ENCODE peak calls at places on chromosomes 2 and 18, in seven cellular contexts. Y is fibroblast of mammary gland, P is mammary epithelial cell, F is PC-9, L is brain microvascular endothelial cell, T is hepatocyte, Q is astrocyte. C is an unnamed sample.

GRCh38 chr18:5979971-5980457 is 84.7 kb upstream of the TMEM200C start:
- DNase-seq in Y (no peak), P (no peak), F (no peak), L (no peak), T (no peak), Q (no peak), C (no peak)

GRCh38 chr2:10352361-10352760 is 49.7 kb downstream of the HPCAL1 start:
- DNase-seq in Y (no peak), P (no peak), F (no peak), L (no peak), T (no peak), Q (no peak), C (no peak)

GRCh38 chr18:37309059-37309458 is 256.5 kb downstream of the CELF4 start:
- DNase-seq in Y (no peak), P (peak; percentile 18), F (no peak), L (no peak), T (no peak), Q (no peak), C (no peak)

GRCh38 chr2:230925879-230926765 is 1.1 kb upstream of the GPR55 start:
- DNase-seq in Y (no peak), P (peak; percentile 70), F (no peak), L (no peak), T (no peak), Q (no peak), C (no peak)

GRCh38 chr2:173571887-173572680 is 217.4 kb downstream of the CDCA7 start:
- DNase-seq in Y (no peak), P (no peak), F (peak; percentile 52), L (no peak), T (no peak), Q (no peak), C (no peak)

GRCh38 chr18:13003466-13003896 is 12.3 kb downstream of the CEP192 start:
- DNase-seq in Y (peak; percentile 88), P (peak; percentile 48), F (no peak), L (peak; percentile 68), T (peak; percentile 82), Q (peak; percentile 62), C (peak; percentile 89)

GRCh38 chr2:235041918-235042575 is 90.2 kb downstream of the SH3BP4 start:
- DNase-seq in Y (no peak), P (no peak), F (no peak), L (no peak), T (no peak), Q (no peak), C (no peak)

GRCh38 chr2:132632000-132632649 is 37.9 kb downstream of the LYPD1 start:
- DNase-seq in Y (peak; percentile 10), P (no peak), F (no peak), L (no peak), T (peak; percentile 62), Q (peak; percentile 43), C (no peak)

GRCh38 chr18:26434887-26435286 is 113.5 kb downstream of the KCTD1 start:
- DNase-seq in Y (no peak), P (no peak), F (no peak), L (no peak), T (no peak), Q (no peak), C (no peak)

GRCh38 chr18:10041180-10041579 is 127.4 kb downstream of the VAPA start:
- DNase-seq in Y (peak; percentile 83), P (no peak), F (no peak), L (peak; percentile 43), T (peak; percentile 70), Q (no peak), C (no peak)

GRCh38 chr2:134988994-134989605 is 58.1 kb downstream of the MAP3K19 start:
- DNase-seq in Y (peak; percentile 47), P (peak; percentile 5), F (no peak), L (no peak), T (peak; percentile 39), Q (peak; percentile 10), C (peak; percentile 2)

GRCh38 chr2:110726285-110726684 is 6.1 kb upstream of the ACOXL start:
- DNase-seq in Y (no peak), P (no peak), F (no peak), L (no peak), T (no peak), Q (no peak), C (no peak)

GRCh38 chr2:232886632-232887031 is 16.6 kb downstream of the SNORC start:
- DNase-seq in Y (no peak), P (no peak), F (no peak), L (no peak), T (no peak), Q (no peak), C (no peak)

GRCh38 chr18:44452346-44452745 is 228.3 kb upstream of the SETBP1 start:
- DNase-seq in Y (peak; percentile 45), P (no peak), F (no peak), L (no peak), T (no peak), Q (peak; percentile 47), C (no peak)

GRCh38 chr2:11054783-11055751 is 100.2 kb upstream of the SLC66A3 start:
- DNase-seq in Y (no peak), P (no peak), F (no peak), L (no peak), T (no peak), Q (no peak), C (no peak)

GRCh38 chr18:51668101-51668500 is 470.6 kb upstream of the MEX3C start:
- DNase-seq in Y (peak; percentile 43), P (peak; percentile 39), F (peak; percentile 40), L (peak; percentile 41), T (peak; percentile 83), Q (peak; percentile 4), C (peak; percentile 1)

GRCh38 chr18:25454728-25455127 is 102.8 kb upstream of the ZNF521 start:
- DNase-seq in Y (no peak), P (no peak), F (no peak), L (no peak), T (no peak), Q (no peak), C (no peak)

GRCh38 chr2:189441709-189442074 is 418 bp downstream of the WDR75 start:
- DNase-seq in Y (no peak), P (no peak), F (no peak), L (no peak), T (no peak), Q (no peak), C (no peak)

GRCh38 chr2:27689424-27689823 is 25.7 kb downstream of the SLC4A1AP start:
- DNase-seq in Y (no peak), P (peak; percentile 75), F (peak; percentile 78), L (no peak), T (no peak), Q (no peak), C (no peak)

DNA sequence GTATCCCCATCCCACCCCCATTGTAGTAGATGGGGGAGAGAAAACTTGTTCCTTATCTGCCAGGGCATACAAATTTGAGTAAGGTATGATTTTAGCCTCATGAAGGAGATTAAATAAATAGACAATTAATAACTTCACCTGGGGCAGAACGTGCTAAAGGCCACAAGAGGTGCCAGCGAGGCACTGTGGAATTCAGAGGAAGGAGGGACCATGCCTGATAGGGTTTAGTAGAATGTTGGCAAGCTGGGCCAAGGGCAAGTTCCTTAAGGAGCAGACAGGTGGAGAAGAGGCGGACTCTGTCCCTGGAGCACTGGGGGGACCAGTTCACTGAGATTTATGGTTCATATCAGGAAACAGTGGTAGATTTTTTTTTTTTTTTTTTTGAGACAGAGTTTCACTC is 22.5 kb downstream of the STAMBP start:
- DNase-seq in Y (no peak), P (no peak), F (no peak), L (no peak), T (no peak), Q (no peak), C (no peak)
- TF ChIP-seq CTCF in Y (peak; percentile 25), P (peak; percentile 52), F (peak; percentile 66), L (peak; percentile 56), T (peak; percentile 13), Q (peak; percentile 18), C (peak; percentile 28)

DNA sequence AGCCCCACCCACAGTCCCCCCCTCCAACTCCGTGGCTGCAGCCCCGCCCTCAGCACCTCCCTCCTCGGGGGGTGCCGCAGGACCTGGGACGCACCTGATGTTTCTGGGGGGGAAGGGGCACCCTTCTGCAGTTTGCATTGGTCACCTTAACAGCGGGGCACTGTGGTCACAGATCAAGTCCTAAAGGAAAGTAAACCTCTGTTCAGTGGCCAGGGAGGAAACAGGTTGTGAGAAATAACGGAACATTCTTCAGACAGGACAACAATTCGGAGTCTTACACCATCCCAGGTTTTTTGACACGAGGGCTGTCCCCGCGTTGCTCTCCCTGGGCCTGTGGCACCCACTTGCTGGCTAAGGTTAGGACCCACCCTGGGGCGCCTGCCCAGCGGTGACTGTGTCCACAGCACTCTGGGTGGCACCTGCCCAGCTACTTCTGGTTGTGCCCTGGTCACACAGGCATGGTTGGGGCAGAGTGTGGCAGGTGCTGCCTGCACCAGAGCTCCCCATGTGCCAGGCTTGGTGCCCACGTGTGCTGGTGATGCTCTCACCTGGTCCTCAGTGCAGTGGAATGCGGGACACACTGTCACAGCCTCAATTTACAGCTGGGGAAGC is 93.5 kb upstream of the OTOS start:
- DNase-seq in Y (no peak), P (no peak), F (no peak), L (no peak), T (no peak), Q (no peak), C (no peak)
- H3K4me3 ChIP-seq in Y (no peak overlapping the region), P (no peak overlapping the region), F (peak overlapping the region; percentile 11), L (no peak overlapping the region), T (no peak overlapping the region), Q (no peak overlapping the region), C (no peak overlapping the region)

DNA sequence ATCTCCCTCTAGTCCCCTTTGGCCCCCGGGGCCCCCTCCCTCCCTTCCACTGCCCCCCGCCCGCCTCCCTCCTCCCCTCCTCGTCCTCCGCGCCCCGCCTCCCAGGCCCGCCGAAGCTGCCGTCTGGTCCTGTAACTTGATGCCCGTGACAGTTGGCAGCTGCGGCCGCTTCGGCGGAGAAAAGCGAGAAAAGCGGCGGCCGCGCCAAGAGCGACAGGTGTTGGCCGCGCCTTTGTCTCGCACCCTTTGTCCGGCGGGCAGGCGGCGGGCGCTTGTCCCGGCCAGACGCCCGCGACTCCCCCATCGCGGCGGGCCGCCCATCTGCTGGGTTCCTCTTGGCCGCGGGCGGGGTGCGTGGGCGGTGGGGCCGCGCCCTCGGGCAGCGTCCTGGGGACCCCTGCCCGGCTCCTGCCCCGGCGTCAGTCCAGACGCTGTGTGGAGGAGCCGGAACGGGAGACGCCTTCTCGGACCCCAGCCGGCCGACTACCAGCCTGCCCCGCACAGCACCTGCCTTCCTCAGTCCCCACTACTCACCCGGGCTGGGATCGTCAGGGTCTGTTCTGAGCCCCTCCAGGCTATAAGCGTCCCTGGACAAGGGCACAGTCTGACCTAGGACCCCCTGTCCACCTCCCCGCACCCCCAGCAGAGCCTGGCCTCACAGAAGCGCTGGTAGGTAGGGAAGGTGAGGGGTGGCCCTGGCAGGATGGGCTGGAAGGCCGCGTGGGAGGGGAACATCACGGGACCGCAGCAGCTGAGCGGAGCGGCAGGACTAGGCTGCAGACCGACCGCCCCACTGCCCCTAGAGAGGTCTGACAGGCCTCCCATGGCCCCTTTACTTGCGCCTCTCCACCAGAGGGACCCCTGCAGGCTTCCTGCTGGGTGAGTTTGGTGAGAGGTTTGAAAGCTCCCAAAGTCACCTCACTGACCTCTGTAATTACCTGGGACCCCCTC is 1.2 kb upstream of the HES6 start:
- DNase-seq in Y (peak; percentile 12), P (no peak), F (peak; percentile 61), L (no peak), T (peak; percentile 84), Q (peak; percentile 18), C (no peak)
- TF ChIP-seq CTCF in Y (no peak), P (no peak), F (no peak), L (peak; percentile 3), T (no peak), Q (no peak), C (no peak)

DNA sequence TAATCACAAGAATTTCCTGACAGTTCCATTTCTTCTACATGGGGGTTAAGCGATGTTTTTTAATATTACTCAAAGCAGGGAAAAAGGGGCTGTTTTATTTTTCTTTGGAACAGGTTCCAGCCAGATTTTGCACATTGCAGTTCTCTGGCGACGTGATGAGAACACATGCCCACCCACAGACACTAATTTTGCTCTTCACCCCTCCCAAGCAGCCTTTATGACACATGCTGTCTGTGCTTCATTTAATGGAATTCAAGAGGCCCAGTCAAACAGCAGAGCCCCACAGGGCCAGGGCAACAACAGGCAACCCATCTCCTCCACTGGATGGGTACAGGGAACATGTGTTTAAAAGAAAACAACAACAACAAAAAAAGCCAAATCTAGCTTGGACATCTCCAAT is 70.8 kb downstream of the SPRED2 start:
- DNase-seq in Y (peak; percentile 65), P (no peak), F (no peak), L (peak; percentile 59), T (no peak), Q (peak; percentile 58), C (no peak)
- H3K4me3 ChIP-seq in Y (no peak overlapping the region), P (no peak overlapping the region), F (no peak overlapping the region), L (no peak overlapping the region), T (no peak overlapping the region), Q (no peak overlapping the region), C (no peak overlapping the region)